ENCODE peak calls at places on chromosomes 12 and 14, in ten cellular contexts. One of them, this sample, is unnamed.

GRCh38 chr12:29516431-29516875 is 19.0 kb upstream of the OVCH1 start:
- DNase-seq in AG09309: peak
- DNase-seq in astrocyte: peak
- DNase-seq in prostate gland: no peak
- DNase-seq in GM12865: no peak
- DNase-seq in left lung: no peak
- DNase-seq in Caco-2: no peak
- DNase-seq in tibial artery: no peak
- DNase-seq in ovary: no peak
- DNase-seq in endothelial cell of umbilical vein: peak
- DNase-seq in this sample: peak

GRCh38 chr14:92527724-92528123 is 14.1 kb downstream of the RIN3 start:
- DNase-seq in AG09309: no peak
- DNase-seq in astrocyte: peak
- DNase-seq in prostate gland: no peak
- DNase-seq in GM12865: no peak
- DNase-seq in left lung: no peak
- DNase-seq in Caco-2: no peak
- DNase-seq in tibial artery: no peak
- DNase-seq in ovary: no peak
- DNase-seq in endothelial cell of umbilical vein: no peak
- DNase-seq in this sample: no peak

GRCh38 chr14:32087173-32087861 is 10.2 kb downstream of the ARHGAP5 start:
- DNase-seq in AG09309: no peak
- DNase-seq in astrocyte: peak
- DNase-seq in prostate gland: no peak
- DNase-seq in GM12865: no peak
- DNase-seq in left lung: no peak
- DNase-seq in Caco-2: no peak
- DNase-seq in tibial artery: no peak
- DNase-seq in ovary: no peak
- DNase-seq in endothelial cell of umbilical vein: no peak
- DNase-seq in this sample: peak

GRCh38 chr12:108972226-108972757 is 48.6 kb downstream of the SVOP start:
- DNase-seq in AG09309: no peak
- DNase-seq in astrocyte: no peak
- DNase-seq in prostate gland: no peak
- DNase-seq in GM12865: no peak
- DNase-seq in left lung: no peak
- DNase-seq in Caco-2: no peak
- DNase-seq in tibial artery: no peak
- DNase-seq in ovary: no peak
- DNase-seq in endothelial cell of umbilical vein: no peak
- DNase-seq in this sample: peak

GRCh38 chr12:53482626-53483165 is 16.6 kb downstream of the MAP3K12 start:
- DNase-seq in AG09309: no peak
- DNase-seq in astrocyte: no peak
- DNase-seq in prostate gland: no peak
- DNase-seq in GM12865: no peak
- DNase-seq in left lung: no peak
- DNase-seq in Caco-2: peak
- DNase-seq in tibial artery: no peak
- DNase-seq in ovary: peak
- DNase-seq in endothelial cell of umbilical vein: no peak
- DNase-seq in this sample: no peak

GRCh38 chr12:83145325-83145724 is 458.6 kb downstream of the TMTC2 start:
- DNase-seq in AG09309: no peak
- DNase-seq in astrocyte: no peak
- DNase-seq in prostate gland: no peak
- DNase-seq in GM12865: no peak
- DNase-seq in left lung: no peak
- DNase-seq in Caco-2: no peak
- DNase-seq in tibial artery: no peak
- DNase-seq in ovary: no peak
- DNase-seq in endothelial cell of umbilical vein: no peak
- DNase-seq in this sample: no peak

GRCh38 chr14:72690324-72690723 is 203.6 kb downstream of the DPF3 start:
- DNase-seq in AG09309: no peak
- DNase-seq in astrocyte: no peak
- DNase-seq in prostate gland: no peak
- DNase-seq in GM12865: no peak
- DNase-seq in left lung: no peak
- DNase-seq in Caco-2: no peak
- DNase-seq in tibial artery: no peak
- DNase-seq in ovary: no peak
- DNase-seq in endothelial cell of umbilical vein: no peak
- DNase-seq in this sample: no peak

GRCh38 chr12:40921563-40922163 is 229.4 kb downstream of the CNTN1 start:
- DNase-seq in AG09309: no peak
- DNase-seq in astrocyte: no peak
- DNase-seq in prostate gland: no peak
- DNase-seq in GM12865: peak
- DNase-seq in left lung: no peak
- DNase-seq in Caco-2: no peak
- DNase-seq in tibial artery: no peak
- DNase-seq in ovary: no peak
- DNase-seq in endothelial cell of umbilical vein: peak
- DNase-seq in this sample: peak

GRCh38 chr12:30694412-30694955 is 1.2 kb downstream of the IPO8 start:
- DNase-seq in AG09309: no peak
- DNase-seq in astrocyte: no peak
- DNase-seq in prostate gland: no peak
- DNase-seq in GM12865: peak
- DNase-seq in left lung: no peak
- DNase-seq in Caco-2: no peak
- DNase-seq in tibial artery: no peak
- DNase-seq in ovary: no peak
- DNase-seq in endothelial cell of umbilical vein: no peak
- DNase-seq in this sample: no peak

GRCh38 chr12:30687265-30687986 is 8.2 kb downstream of the IPO8 start:
- DNase-seq in AG09309: no peak
- DNase-seq in astrocyte: peak
- DNase-seq in prostate gland: no peak
- DNase-seq in GM12865: no peak
- DNase-seq in left lung: no peak
- DNase-seq in Caco-2: no peak
- DNase-seq in tibial artery: no peak
- DNase-seq in ovary: no peak
- DNase-seq in endothelial cell of umbilical vein: no peak
- DNase-seq in this sample: peak

GRCh38 chr12:30692470-30692869 is 3.2 kb downstream of the IPO8 start:
- DNase-seq in AG09309: no peak
- DNase-seq in astrocyte: peak
- DNase-seq in prostate gland: no peak
- DNase-seq in GM12865: no peak
- DNase-seq in left lung: no peak
- DNase-seq in Caco-2: no peak
- DNase-seq in tibial artery: no peak
- DNase-seq in ovary: no peak
- DNase-seq in endothelial cell of umbilical vein: peak
- DNase-seq in this sample: peak

GRCh38 chr12:30694971-30695326 is 720 bp downstream of the IPO8 start:
- DNase-seq in AG09309: no peak
- DNase-seq in astrocyte: peak
- DNase-seq in prostate gland: peak
- DNase-seq in GM12865: peak
- DNase-seq in left lung: peak
- DNase-seq in Caco-2: peak
- DNase-seq in tibial artery: peak
- DNase-seq in ovary: peak
- DNase-seq in endothelial cell of umbilical vein: peak
- DNase-seq in this sample: peak

DNA sequence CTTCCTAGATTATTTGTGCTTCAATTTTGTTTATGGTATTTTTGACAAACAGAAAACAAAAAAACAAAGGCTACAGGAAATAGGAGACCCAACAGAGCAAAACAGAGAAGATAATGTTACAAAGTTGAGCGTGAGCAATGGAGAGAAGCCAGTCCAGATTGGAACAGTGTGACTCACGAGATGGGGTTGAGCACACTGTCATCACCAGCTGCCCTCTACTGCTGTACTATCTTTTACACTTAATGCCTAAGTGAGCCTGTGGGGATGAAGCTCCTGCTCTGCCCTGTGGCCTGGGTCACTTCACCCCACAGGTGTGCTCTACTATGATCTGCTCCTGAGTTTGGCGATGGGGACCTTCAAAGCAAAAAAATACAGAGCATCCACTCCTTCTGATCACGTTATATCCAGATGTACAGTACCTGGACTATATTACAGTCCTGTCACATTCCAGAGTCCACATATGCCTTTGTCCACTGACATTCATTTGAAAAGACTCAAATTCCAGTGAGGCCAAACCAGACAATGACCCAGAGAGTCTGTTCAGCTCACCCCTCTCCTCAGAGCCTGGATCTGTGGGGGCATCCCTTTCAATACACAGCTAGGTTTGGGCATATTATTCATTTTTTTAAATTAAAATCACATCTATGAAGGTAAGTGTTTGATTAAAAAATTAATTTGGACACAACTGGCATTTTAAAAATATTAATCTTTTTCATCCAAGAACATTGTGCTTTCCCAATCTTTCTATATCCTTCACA is 4.4 kb downstream of the IPO8 start:
- DNase-seq in AG09309: peak
- DNase-seq in astrocyte: peak
- DNase-seq in prostate gland: no peak
- DNase-seq in GM12865: no peak
- DNase-seq in left lung: no peak
- DNase-seq in Caco-2: no peak
- DNase-seq in tibial artery: peak
- DNase-seq in ovary: peak
- DNase-seq in endothelial cell of umbilical vein: no peak
- DNase-seq in this sample: peak
- H3K4me3 ChIP-seq in AG09309: no peak
- H3K4me3 ChIP-seq in astrocyte: no peak
- H3K4me3 ChIP-seq in prostate gland: no peak
- H3K4me3 ChIP-seq in GM12865: no peak
- H3K4me3 ChIP-seq in left lung: no peak
- H3K4me3 ChIP-seq in Caco-2: no peak
- H3K4me3 ChIP-seq in tibial artery: no peak
- H3K4me3 ChIP-seq in ovary: no peak
- H3K4me3 ChIP-seq in endothelial cell of umbilical vein: no peak
- H3K4me3 ChIP-seq in this sample: no peak

DNA sequence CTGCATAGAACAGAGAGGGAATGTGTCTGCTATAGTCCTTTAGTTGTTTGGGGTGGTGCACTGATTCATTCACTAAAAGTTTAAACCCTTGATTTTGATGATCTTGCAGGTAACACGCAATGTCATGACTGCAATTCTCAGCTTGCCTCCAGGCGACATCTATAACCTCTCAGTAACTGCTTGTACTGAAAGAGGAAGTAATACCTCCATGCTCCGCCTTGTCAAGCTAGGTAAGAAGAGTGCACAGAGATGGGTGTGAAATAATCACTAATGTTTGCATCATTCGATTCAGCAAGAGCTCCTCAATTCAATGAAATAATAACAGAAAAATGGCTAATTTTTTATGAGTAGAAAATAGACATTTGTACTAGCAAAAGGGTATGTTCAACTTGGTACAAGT is 203.7 kb downstream of the PTPRO start:
- DNase-seq in AG09309: no peak
- DNase-seq in astrocyte: no peak
- DNase-seq in prostate gland: no peak
- DNase-seq in GM12865: peak
- DNase-seq in left lung: no peak
- DNase-seq in Caco-2: no peak
- DNase-seq in tibial artery: no peak
- DNase-seq in ovary: no peak
- DNase-seq in endothelial cell of umbilical vein: no peak
- DNase-seq in this sample: no peak
- TF ChIP-seq CTCF in AG09309: no peak
- TF ChIP-seq CTCF in astrocyte: no peak
- TF ChIP-seq CTCF in prostate gland: no peak
- TF ChIP-seq CTCF in GM12865: peak
- TF ChIP-seq CTCF in left lung: no peak
- TF ChIP-seq CTCF in Caco-2: no peak
- TF ChIP-seq CTCF in tibial artery: no peak
- TF ChIP-seq CTCF in ovary: no peak
- TF ChIP-seq CTCF in endothelial cell of umbilical vein: no peak
- TF ChIP-seq CTCF in this sample: no peak

GRCh38 chr12:55847033-55847432 is 4.3 kb upstream of the MMP19 start:
- DNase-seq in AG09309: peak
- DNase-seq in astrocyte: peak
- DNase-seq in prostate gland: no peak
- DNase-seq in GM12865: no peak
- DNase-seq in left lung: no peak
- DNase-seq in Caco-2: no peak
- DNase-seq in tibial artery: peak
- DNase-seq in ovary: peak
- DNase-seq in endothelial cell of umbilical vein: peak
- DNase-seq in this sample: peak

GRCh38 chr12:55845785-55846496 is 3.2 kb upstream of the MMP19 start:
- DNase-seq in AG09309: no peak
- DNase-seq in astrocyte: no peak
- DNase-seq in prostate gland: no peak
- DNase-seq in GM12865: no peak
- DNase-seq in left lung: no peak
- DNase-seq in Caco-2: no peak
- DNase-seq in tibial artery: no peak
- DNase-seq in ovary: no peak
- DNase-seq in endothelial cell of umbilical vein: no peak
- DNase-seq in this sample: peak

GRCh38 chr12:55845349-55845748 is 2.6 kb upstream of the MMP19 start:
- DNase-seq in AG09309: no peak
- DNase-seq in astrocyte: no peak
- DNase-seq in prostate gland: no peak
- DNase-seq in GM12865: no peak
- DNase-seq in left lung: no peak
- DNase-seq in Caco-2: no peak
- DNase-seq in tibial artery: no peak
- DNase-seq in ovary: no peak
- DNase-seq in endothelial cell of umbilical vein: no peak
- DNase-seq in this sample: no peak

GRCh38 chr12:55849616-55850015 is 6.9 kb upstream of the MMP19 start:
- DNase-seq in AG09309: no peak
- DNase-seq in astrocyte: no peak
- DNase-seq in prostate gland: no peak
- DNase-seq in GM12865: no peak
- DNase-seq in left lung: no peak
- DNase-seq in Caco-2: no peak
- DNase-seq in tibial artery: no peak
- DNase-seq in ovary: no peak
- DNase-seq in endothelial cell of umbilical vein: no peak
- DNase-seq in this sample: peak

GRCh38 chr12:55847603-55848329 is 5.0 kb upstream of the MMP19 start:
- DNase-seq in AG09309: peak
- DNase-seq in astrocyte: peak
- DNase-seq in prostate gland: peak
- DNase-seq in GM12865: no peak
- DNase-seq in left lung: peak
- DNase-seq in Caco-2: no peak
- DNase-seq in tibial artery: peak
- DNase-seq in ovary: peak
- DNase-seq in endothelial cell of umbilical vein: peak
- DNase-seq in this sample: peak
- H3K4me3 ChIP-seq in AG09309: peak
- H3K4me3 ChIP-seq in astrocyte: peak
- H3K4me3 ChIP-seq in prostate gland: no peak
- H3K4me3 ChIP-seq in GM12865: no peak
- H3K4me3 ChIP-seq in left lung: no peak
- H3K4me3 ChIP-seq in Caco-2: no peak
- H3K4me3 ChIP-seq in tibial artery: peak
- H3K4me3 ChIP-seq in ovary: peak
- H3K4me3 ChIP-seq in endothelial cell of umbilical vein: no peak
- H3K4me3 ChIP-seq in this sample: no peak

GRCh38 chr12:96500686-96501085 is 11.3 kb downstream of the CFAP54 start:
- DNase-seq in AG09309: no peak
- DNase-seq in astrocyte: no peak
- DNase-seq in prostate gland: no peak
- DNase-seq in GM12865: peak
- DNase-seq in left lung: no peak
- DNase-seq in Caco-2: no peak
- DNase-seq in tibial artery: no peak
- DNase-seq in ovary: no peak
- DNase-seq in endothelial cell of umbilical vein: no peak
- DNase-seq in this sample: peak
- TF ChIP-seq CTCF in AG09309: peak
- TF ChIP-seq CTCF in astrocyte: no peak
- TF ChIP-seq CTCF in prostate gland: no peak
- TF ChIP-seq CTCF in GM12865: no peak
- TF ChIP-seq CTCF in left lung: no peak
- TF ChIP-seq CTCF in Caco-2: no peak
- TF ChIP-seq CTCF in tibial artery: no peak
- TF ChIP-seq CTCF in ovary: no peak
- TF ChIP-seq CTCF in endothelial cell of umbilical vein: no peak
- TF ChIP-seq CTCF in this sample: peak

This sample was measured in cardiac fibroblast.